ENCODE peak calls at places on chromosomes 4 and X, in six cellular contexts. A is aorta; Y is stimulated activated effector memory CD8-positive, alpha-beta T cell treated with anti-CD3 and anti-CD28 coated beads, Interleukin-12 subunit alpha, Interleukin-12 subunit beta, amount 100 ng/mL, for 72 hours; J is thoracic aorta; H is natural killer cell; M is left lobe of liver. P is an unnamed sample.

GRCh38 chr4:110733901-110734300 is 111.0 kb upstream of the PITX2 start:
- ATAC-seq in A (no peak), Y (no peak), J (no peak), H (no peak), M (no peak), P (no peak)

GRCh38 chr4:102736636-102737549 is 23.9 kb downstream of the MANBA start:
- ATAC-seq in A (no peak), Y (no peak), J (no peak), H (no peak), M (no peak), P (no peak)

GRCh38 chr4:84167089-84167488 is 332.0 kb downstream of the NKX6-1 start:
- ATAC-seq in A (no peak), Y (no peak), J (no peak), H (no peak), M (no peak), P (no peak)

GRCh38 chrX:35726176-35726575 is 72.0 kb upstream of the MAGEB16 start:
- ATAC-seq in A (no peak), Y (no peak), J (no peak), H (no peak), M (peak), P (no peak)

GRCh38 chr4:113620032-113620431 is 141.5 kb downstream of the CAMK2D start:
- ATAC-seq in A (no peak), Y (no peak), J (no peak), H (no peak), M (no peak), P (no peak)

GRCh38 chr4:88246600-88246999 is 37.8 kb downstream of the PPM1K start:
- ATAC-seq in A (no peak), Y (no peak), J (no peak), H (no peak), M (peak), P (no peak)

GRCh38 chrX:140090800-140091275 is 125.5 kb upstream of the CXorf66 start:
- ATAC-seq in A (no peak), Y (no peak), J (no peak), H (no peak), M (no peak), P (no peak)

GRCh38 chr4:98151145-98151929 is 8.1 kb upstream of the STPG2 start:
- ATAC-seq in A (no peak), Y (no peak), J (no peak), H (peak), M (peak), P (no peak)

GRCh38 chr4:144906181-144906895 is 191.7 kb downstream of the ANAPC10 start:
- ATAC-seq in A (peak), Y (no peak), J (no peak), H (no peak), M (no peak), P (no peak)

GRCh38 chr4:56181140-56181950 is 205.9 kb downstream of the AASDH start:
- ATAC-seq in A (no peak), Y (peak), J (no peak), H (no peak), M (no peak), P (peak)

GRCh38 chr4:121376541-121376940 is 4.3 kb downstream of the QRFPR start:
- ATAC-seq in A (no peak), Y (no peak), J (no peak), H (no peak), M (no peak), P (no peak)

GRCh38 chr4:95068401-95068800 is 310.6 kb downstream of the BMPR1B start:
- ATAC-seq in A (no peak), Y (peak), J (no peak), H (no peak), M (no peak), P (no peak)

GRCh38 chr4:52780206-52780605 is 29.0 kb upstream of the ERVMER34-1 start:
- ATAC-seq in A (peak), Y (no peak), J (no peak), H (no peak), M (no peak), P (no peak)